ENCODE peak calls at places on chromosomes 12 and 14, in seven cellular contexts. G, Y, N, R, A, F and U are unnamed samples.

GRCh38 chr12:111685322-111685810 is 390 bp downstream of the BRAP start:
- DNase-seq in F (no peak), Y (no peak), A (no peak), G (no peak), N (no peak), R (no peak), U (no peak)

GRCh38 chr14:85764809-85765208 is 234.9 kb downstream of the FLRT2 start:
- DNase-seq in R (no peak), N (no peak), F (no peak), A (peak), Y (no peak), G (peak), U (no peak)

GRCh38 chr14:51869426-51870113 is 9.2 kb downstream of the GNG2 start:
- DNase-seq in N (no peak), F (no peak), A (no peak), Y (no peak), G (no peak), R (no peak), U (no peak)

GRCh38 chr14:77143071-77143470 is 1.5 kb upstream of the ZDHHC22 start:
- DNase-seq in N (no peak), Y (no peak), R (no peak), G (no peak), A (no peak), F (no peak), U (no peak)

GRCh38 chr12:21577516-21577915 is 27.1 kb downstream of the GYS2 start:
- DNase-seq in F (no peak), R (no peak), A (no peak), G (no peak), N (no peak), Y (no peak), U (no peak)

GRCh38 chr12:64404470-64405446 is 566 bp downstream of the XPOT start:
- DNase-seq in R (peak), G (peak), N (peak), F (peak), A (peak), Y (peak), U (peak)

GRCh38 chr12:50110127-50110761 is 1.8 kb upstream of the COX14 start:
- DNase-seq in G (no peak), F (peak), N (no peak), A (peak), R (no peak), Y (no peak), U (no peak)

GRCh38 chr12:113361574-113362370 is 3.4 kb downstream of the PLBD2 start:
- DNase-seq in F (no peak), R (no peak), N (no peak), Y (no peak), G (no peak), A (no peak), U (no peak)

GRCh38 chr12:38099686-38100085 is 216.9 kb upstream of the ALG10B start:
- DNase-seq in G (no peak), R (no peak), Y (no peak), N (no peak), F (no peak), A (no peak), U (no peak)

GRCh38 chr14:82886670-82887069 is 1353.0 kb upstream of the SEL1L start:
- DNase-seq in F (no peak), N (no peak), A (no peak), G (no peak), Y (no peak), R (no peak), U (no peak)

GRCh38 chr12:54932691-54933090 is 51.9 kb downstream of the TESPA1 start:
- DNase-seq in A (no peak), R (no peak), F (no peak), Y (no peak), G (peak), N (no peak), U (no peak)

GRCh38 chr12:127393896-127394295 is 873.1 kb upstream of the TMEM132C start:
- DNase-seq in N (no peak), A (no peak), G (no peak), R (no peak), Y (no peak), F (no peak), U (no peak)

GRCh38 chr12:109910254-109910968 is 10.3 kb downstream of the TCHP start:
- DNase-seq in R (no peak), Y (no peak), A (no peak), F (no peak), N (no peak), G (no peak), U (no peak)

GRCh38 chr12:12582193-12582881 is 19.7 kb upstream of the DUSP16 start:
- DNase-seq in Y (no peak), R (no peak), N (no peak), A (no peak), F (no peak), G (no peak), U (no peak)

GRCh38 chr14:94536836-94537235 is 24.4 kb upstream of the SERPINA4 start:
- DNase-seq in F (no peak), R (no peak), G (no peak), Y (no peak), N (no peak), A (no peak), U (no peak)

GRCh38 chr14:82341386-82341785 is 807.7 kb upstream of the SEL1L start:
- DNase-seq in A (no peak), N (no peak), G (no peak), Y (no peak), R (no peak), F (no peak), U (no peak)

GRCh38 chr12:32031109-32031508 is 71.9 kb downstream of the RESF1 start:
- DNase-seq in A (no peak), R (no peak), Y (no peak), G (no peak), F (no peak), N (peak), U (no peak)

GRCh38 chr14:28577187-28577586 is 189.4 kb upstream of the FOXG1 start:
- DNase-seq in A (no peak), Y (no peak), R (no peak), N (no peak), G (no peak), F (no peak), U (no peak)

DNA sequence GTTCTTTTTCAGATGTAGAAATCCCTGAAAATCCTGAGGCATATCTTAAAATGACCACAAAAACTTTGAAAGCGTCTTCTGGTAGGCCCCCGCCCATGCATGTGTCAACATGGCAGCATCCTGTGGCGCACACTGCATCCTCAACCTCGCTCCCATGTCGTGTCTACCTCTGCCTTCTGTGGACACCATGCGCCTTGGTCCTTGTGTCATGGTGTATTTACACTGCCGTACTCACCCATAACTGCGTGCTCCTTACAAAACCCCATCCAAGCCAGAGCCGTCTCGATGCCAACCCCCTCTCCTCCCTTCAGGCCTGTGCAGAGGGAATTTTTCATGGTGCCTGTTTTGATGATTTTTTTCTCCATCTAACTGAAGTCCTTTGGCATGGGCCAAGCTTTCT is 78.9 kb downstream of the ESR2 start:
- DNase-seq in N (no peak), Y (no peak), R (no peak), A (no peak), G (no peak), F (no peak), U (no peak)
- H3K4me3 ChIP-seq in N (no peak), Y (no peak), R (no peak), A (peak), G (no peak), F (no peak), U (no peak)

GRCh38 chr12:130717752-130718151 is 1.7 kb upstream of the RIMBP2 start:
- DNase-seq in R (no peak), Y (no peak), G (no peak), F (no peak), A (no peak), N (no peak), U (no peak)

GRCh38 chr12:130714591-130715149 is 1.4 kb downstream of the RIMBP2 start:
- DNase-seq in Y (no peak), A (no peak), R (no peak), F (no peak), G (no peak), N (peak), U (no peak)

GRCh38 chr12:130716918-130717306 is 813 bp upstream of the RIMBP2 start:
- DNase-seq in G (no peak), F (no peak), Y (no peak), N (no peak), A (no peak), R (no peak), U (no peak)

GRCh38 chr12:130715150-130715995 is 726 bp downstream of the RIMBP2 start:
- DNase-seq in F (no peak), N (peak), R (no peak), A (no peak), Y (no peak), G (no peak), U (no peak)

GRCh38 chr12:130715996-130716917 is at the start of gene RIMBP2:
- DNase-seq in A (no peak), R (no peak), N (peak), Y (no peak), G (no peak), F (no peak), U (no peak)
- H3K27ac ChIP-seq in A (no peak), R (no peak), N (no peak), Y (no peak), G (no peak), F (no peak), U (no peak)

GRCh38 chr14:75084513-75084912 is 15.1 kb downstream of the ZC2HC1C start:
- DNase-seq in Y (no peak), A (no peak), N (no peak), F (no peak), G (no peak), R (no peak), U (no peak)
- TF ChIP-seq CTCF in Y (no peak), A (no peak), N (no peak), F (no peak), G (peak), R (peak), U (no peak)

GRCh38 chr12:42854826-42855225 is 265.3 kb upstream of the PRICKLE1 start:
- DNase-seq in G (no peak), R (no peak), F (no peak), Y (no peak), A (no peak), N (no peak), U (no peak)

GRCh38 chr12:42855362-42855950 is 265.9 kb upstream of the PRICKLE1 start:
- DNase-seq in N (no peak), R (no peak), A (no peak), G (no peak), Y (no peak), F (no peak), U (no peak)

GRCh38 chr12:42854208-42854607 is 264.7 kb upstream of the PRICKLE1 start:
- DNase-seq in G (no peak), Y (no peak), N (no peak), A (no peak), R (no peak), F (no peak), U (no peak)

GRCh38 chr12:42862055-42862454 is 272.5 kb upstream of the PRICKLE1 start:
- DNase-seq in R (no peak), N (no peak), F (no peak), A (no peak), G (no peak), Y (no peak), U (no peak)

GRCh38 chr12:42859612-42860011 is 270.1 kb upstream of the PRICKLE1 start:
- DNase-seq in F (no peak), Y (no peak), G (peak), N (no peak), R (no peak), A (no peak), U (no peak)
- H3K4me3 ChIP-seq in F (no peak), Y (no peak), G (no peak), N (no peak), R (no peak), A (no peak), U (no peak)

GRCh38 chr14:69040343-69040742 is 61.2 kb upstream of the ACTN1 start:
- DNase-seq in G (no peak), R (no peak), A (no peak), F (no peak), N (no peak), Y (no peak), U (no peak)

GRCh38 chr14:69038449-69039286 is 59.6 kb upstream of the ACTN1 start:
- DNase-seq in R (no peak), G (no peak), Y (no peak), A (no peak), F (peak), N (no peak), U (no peak)

GRCh38 chr14:69036757-69037506 is 57.8 kb upstream of the ACTN1 start:
- DNase-seq in A (no peak), G (no peak), F (no peak), Y (no peak), R (no peak), N (no peak), U (no peak)

GRCh38 chr14:69037790-69038448 is 58.8 kb upstream of the ACTN1 start:
- DNase-seq in G (no peak), N (no peak), A (no peak), Y (no peak), F (no peak), R (no peak), U (no peak)

DNA sequence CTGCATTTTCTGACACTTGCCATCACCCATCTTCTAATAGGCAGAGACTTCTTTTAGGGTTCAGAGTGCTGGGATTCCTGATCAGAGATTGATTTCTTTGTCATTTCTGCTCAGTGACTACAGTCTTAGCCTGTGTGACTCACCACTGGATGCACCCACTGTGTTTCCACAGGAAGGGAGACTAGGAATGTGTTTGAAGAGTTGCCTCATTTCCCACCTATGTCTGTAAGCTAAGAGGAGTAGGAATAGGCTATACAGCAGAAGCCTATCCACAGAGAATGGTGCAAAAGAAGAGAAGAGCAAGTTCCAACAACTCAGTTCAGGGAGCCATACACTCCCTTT is 60.2 kb upstream of the ACTN1 start:
- DNase-seq in Y (no peak), F (no peak), R (no peak), N (no peak), A (no peak), G (no peak), U (no peak)
- H3K27ac ChIP-seq in Y (peak), F (peak), R (no peak), N (no peak), A (no peak), G (no peak), U (peak)

DNA sequence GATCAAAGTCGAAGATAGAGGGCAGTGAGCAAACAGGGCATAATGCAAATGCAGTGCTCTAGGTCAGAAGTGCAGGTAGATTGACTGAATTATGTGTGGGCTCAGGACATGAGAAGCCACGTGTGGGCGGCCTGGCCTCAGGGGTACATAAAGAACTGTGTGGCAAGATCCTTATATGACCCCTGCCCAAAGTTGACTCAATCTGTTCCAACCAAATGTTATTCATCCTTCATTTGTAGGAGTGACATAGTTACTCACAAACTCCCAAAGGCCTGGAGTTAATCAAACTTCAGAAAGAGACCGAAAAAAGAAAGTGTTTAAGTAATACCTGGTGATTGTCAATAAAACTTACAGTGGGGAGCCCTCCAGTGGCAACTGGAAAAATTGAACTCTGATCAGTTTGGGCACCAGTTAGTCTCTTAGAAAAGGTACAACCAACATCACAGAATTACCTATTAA is 150.4 kb upstream of the FAR2 start:
- DNase-seq in G (peak), R (no peak), Y (peak), N (peak), A (no peak), F (no peak), U (no peak)
- TF ChIP-seq CTCF in G (peak), R (peak), Y (peak), N (peak), A (no peak), F (no peak), U (no peak)

DNA sequence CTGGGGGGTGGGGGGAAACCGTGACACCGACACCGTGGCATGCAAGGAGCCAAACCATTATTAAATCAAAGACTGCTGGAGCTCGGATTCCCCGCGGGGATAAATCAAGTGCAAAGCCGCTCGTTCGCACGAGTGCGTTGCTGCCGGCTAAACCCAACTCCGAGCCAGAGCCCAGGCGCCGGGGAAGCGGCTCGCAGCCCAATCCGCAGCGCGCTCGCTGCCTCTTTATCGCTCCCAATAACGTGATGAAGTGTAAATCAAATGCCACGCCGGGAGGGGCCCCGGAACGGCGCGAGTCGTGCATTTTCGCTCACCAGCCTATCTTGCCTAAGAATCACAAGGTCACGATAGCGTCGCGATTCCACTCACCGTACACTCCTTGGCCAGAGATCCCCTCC is 1.3 kb downstream of the MDGA2 start:
- DNase-seq in R (no peak), Y (no peak), F (no peak), N (peak), A (no peak), G (no peak), U (no peak)
- H3K4me3 ChIP-seq in R (peak), Y (no peak), F (no peak), N (peak), A (no peak), G (peak), U (peak)